ENCODE peak calls at places on chromosomes 7 and 10, in eight cellular contexts. One of them, this sample, is unnamed.

GRCh38 chr10:9311702-9312499 is 1257.4 kb downstream of the GATA3 start:
- DNase-seq in mesenteric fat pad: no peak
- DNase-seq in endothelial cell: no peak
- DNase-seq in AML-193: no peak
- DNase-seq in AG10803: no peak
- DNase-seq in Kasumi-1: peak
- DNase-seq in ELF-1: peak
- DNase-seq in kidney tubule cell: no peak
- DNase-seq in this sample: no peak

GRCh38 chr7:6639032-6639431 is 1.9 kb downstream of the ZNF316 start:
- DNase-seq in mesenteric fat pad: no peak
- DNase-seq in endothelial cell: no peak
- DNase-seq in AML-193: no peak
- DNase-seq in AG10803: no peak
- DNase-seq in Kasumi-1: no peak
- DNase-seq in ELF-1: no peak
- DNase-seq in kidney tubule cell: no peak
- DNase-seq in this sample: no peak

GRCh38 chr10:44380829-44381600 is 3.9 kb downstream of the CXCL12 start:
- DNase-seq in mesenteric fat pad: peak
- DNase-seq in endothelial cell: no peak
- DNase-seq in AML-193: no peak
- DNase-seq in AG10803: no peak
- DNase-seq in Kasumi-1: no peak
- DNase-seq in ELF-1: peak
- DNase-seq in kidney tubule cell: no peak
- DNase-seq in this sample: no peak

GRCh38 chr10:86944907-86945306 is 12.5 kb downstream of the MMRN2 start:
- DNase-seq in mesenteric fat pad: peak
- DNase-seq in endothelial cell: no peak
- DNase-seq in AML-193: no peak
- DNase-seq in AG10803: no peak
- DNase-seq in Kasumi-1: no peak
- DNase-seq in ELF-1: no peak
- DNase-seq in kidney tubule cell: no peak
- DNase-seq in this sample: no peak

GRCh38 chr10:108358912-108359311 is 1194.4 kb upstream of the SORCS1 start:
- DNase-seq in mesenteric fat pad: no peak
- DNase-seq in endothelial cell: no peak
- DNase-seq in AML-193: no peak
- DNase-seq in AG10803: peak
- DNase-seq in Kasumi-1: no peak
- DNase-seq in ELF-1: no peak
- DNase-seq in kidney tubule cell: peak
- DNase-seq in this sample: peak

GRCh38 chr10:66234872-66235271 is 691.0 kb upstream of the LRRTM3 start:
- DNase-seq in mesenteric fat pad: no peak
- DNase-seq in endothelial cell: no peak
- DNase-seq in AML-193: no peak
- DNase-seq in AG10803: no peak
- DNase-seq in Kasumi-1: no peak
- DNase-seq in ELF-1: no peak
- DNase-seq in kidney tubule cell: no peak
- DNase-seq in this sample: no peak

GRCh38 chr7:23700058-23700457 is 10.0 kb upstream of the STK31 start:
- DNase-seq in mesenteric fat pad: no peak
- DNase-seq in endothelial cell: no peak
- DNase-seq in AML-193: no peak
- DNase-seq in AG10803: no peak
- DNase-seq in Kasumi-1: no peak
- DNase-seq in ELF-1: no peak
- DNase-seq in kidney tubule cell: no peak
- DNase-seq in this sample: no peak

GRCh38 chr7:151060416-151061234 is 1.2 kb downstream of the SLC4A2 start:
- DNase-seq in mesenteric fat pad: no peak
- DNase-seq in endothelial cell: no peak
- DNase-seq in AML-193: peak
- DNase-seq in AG10803: no peak
- DNase-seq in Kasumi-1: peak
- DNase-seq in ELF-1: peak
- DNase-seq in kidney tubule cell: peak
- DNase-seq in this sample: peak

GRCh38 chr7:2213551-2214215 is 19.1 kb downstream of the MAD1L1 start:
- DNase-seq in mesenteric fat pad: no peak
- DNase-seq in endothelial cell: no peak
- DNase-seq in AML-193: no peak
- DNase-seq in AG10803: no peak
- DNase-seq in Kasumi-1: no peak
- DNase-seq in ELF-1: no peak
- DNase-seq in kidney tubule cell: no peak
- DNase-seq in this sample: no peak

GRCh38 chr10:45179716-45180115 is 135.7 kb downstream of the OR13A1 start:
- DNase-seq in mesenteric fat pad: no peak
- DNase-seq in endothelial cell: no peak
- DNase-seq in AML-193: no peak
- DNase-seq in AG10803: peak
- DNase-seq in Kasumi-1: no peak
- DNase-seq in ELF-1: no peak
- DNase-seq in kidney tubule cell: no peak
- DNase-seq in this sample: no peak

GRCh38 chr10:42981358-42982236 is 95.3 kb upstream of the RET start:
- DNase-seq in mesenteric fat pad: peak
- DNase-seq in endothelial cell: no peak
- DNase-seq in AML-193: no peak
- DNase-seq in AG10803: no peak
- DNase-seq in Kasumi-1: no peak
- DNase-seq in ELF-1: no peak
- DNase-seq in kidney tubule cell: no peak
- DNase-seq in this sample: no peak

GRCh38 chr10:1159131-1160061 is 103.2 kb downstream of the WDR37 start:
- DNase-seq in mesenteric fat pad: peak
- DNase-seq in endothelial cell: no peak
- DNase-seq in AML-193: no peak
- DNase-seq in AG10803: no peak
- DNase-seq in Kasumi-1: no peak
- DNase-seq in ELF-1: no peak
- DNase-seq in kidney tubule cell: no peak
- DNase-seq in this sample: no peak